ENCODE peak calls at places on chromosomes 7 and 10, in five cellular contexts. G is HFF-Myc, B is left ventricle myocardium inferior, Y is iPS DF 6.9, D is lower leg skin. P is an unnamed sample.

GRCh38 chr10:12823361-12823760 is 178.2 kb downstream of the CCDC3 start:
- DNase-seq in G (no peak), B (no peak), Y (no peak), D (no peak), P (no peak)

GRCh38 chr10:44913312-44914079 is 2.4 kb downstream of the TMEM72 start:
- DNase-seq in G (no peak), B (no peak), Y (no peak), D (no peak), P (no peak)

GRCh38 chr10:126104767-126105166 is 208.4 kb downstream of the FANK1 start:
- DNase-seq in G (no peak), B (peak), Y (no peak), D (no peak), P (no peak)

GRCh38 chr10:29028486-29028885 is 260.4 kb upstream of the LYZL1 start:
- DNase-seq in G (no peak), B (no peak), Y (no peak), D (no peak), P (no peak)

GRCh38 chr7:42972703-42973500 is 40.7 kb downstream of the MRPL32 start:
- DNase-seq in G (peak), B (no peak), Y (no peak), D (no peak), P (peak)

GRCh38 chr10:117175901-117176534 is 21.3 kb upstream of the KCNK18 start:
- DNase-seq in G (peak), B (peak), Y (no peak), D (peak), P (peak)

GRCh38 chr10:131961777-131962450 is 19.8 kb downstream of the BNIP3 start:
- DNase-seq in G (no peak), B (no peak), Y (no peak), D (no peak), P (no peak)

GRCh38 chr10:79146611-79147130 is 77.9 kb downstream of the ZMIZ1 start:
- DNase-seq in G (no peak), B (peak), Y (no peak), D (peak), P (no peak)

GRCh38 chr7:30463400-30464145 is 15.0 kb downstream of the NOD1 start:
- DNase-seq in G (no peak), B (no peak), Y (no peak), D (no peak), P (no peak)

GRCh38 chr7:120989571-120990220 is 1.2 kb downstream of the CPED1 start:
- DNase-seq in G (no peak), B (peak), Y (no peak), D (peak), P (no peak)

GRCh38 chr7:154231732-154232131 is 179.5 kb downstream of the DPP6 start:
- DNase-seq in G (no peak), B (no peak), Y (peak), D (no peak), P (no peak)

GRCh38 chr7:81846398-81846797 is 76.6 kb upstream of the HGF start:
- DNase-seq in G (no peak), B (no peak), Y (no peak), D (no peak), P (peak)

GRCh38 chr7:151940048-151940845 is 16.0 kb upstream of the GALNTL5 start:
- DNase-seq in G (peak), B (peak), Y (no peak), D (no peak), P (peak)

GRCh38 chr7:36732806-36733205 is 8.5 kb upstream of the AOAH start:
- DNase-seq in G (no peak), B (no peak), Y (no peak), D (no peak), P (no peak)

GRCh38 chr10:132912225-132912684 is 30.1 kb downstream of the CFAP46 start:
- DNase-seq in G (no peak), B (no peak), Y (no peak), D (no peak), P (no peak)

DNA sequence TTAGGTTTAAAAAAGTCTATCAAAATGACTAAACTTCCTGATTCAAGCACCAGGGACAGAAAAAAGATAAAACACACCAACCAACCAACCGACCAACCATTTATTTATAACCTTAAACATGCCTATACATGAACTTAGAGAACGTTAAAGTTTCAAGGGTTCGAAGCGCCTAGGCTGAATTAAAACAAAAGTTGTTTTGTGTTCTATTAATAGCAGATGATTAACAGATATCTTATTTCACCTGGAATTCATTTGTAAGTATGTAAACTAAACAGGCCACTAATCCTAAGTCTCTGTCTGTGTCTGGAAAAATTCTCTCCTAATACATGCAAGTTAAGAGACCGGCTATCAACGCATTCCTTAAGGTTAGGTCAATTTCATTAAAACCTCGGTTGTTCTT is 1.4 kb downstream of the BAIAP2L1 start:
- DNase-seq in G (no peak), B (no peak), Y (no peak), D (no peak), P (peak)
- H3K4me3 ChIP-seq in G (peak), B (peak), Y (peak), D (no peak), P (peak)

GRCh38 chr7:129779602-129780256 is 168.2 kb downstream of the NRF1 start:
- DNase-seq in G (no peak), B (no peak), Y (no peak), D (peak), P (no peak)

GRCh38 chr7:129781856-129782256 is 170.3 kb downstream of the NRF1 start:
- DNase-seq in G (no peak), B (no peak), Y (no peak), D (no peak), P (no peak)

GRCh38 chr7:129781128-129781855 is 169.8 kb downstream of the NRF1 start:
- DNase-seq in G (no peak), B (no peak), Y (no peak), D (no peak), P (no peak)

GRCh38 chr7:129778770-129779601 is 167.5 kb downstream of the NRF1 start:
- DNase-seq in G (no peak), B (no peak), Y (no peak), D (no peak), P (no peak)

GRCh38 chr7:129780257-129781127 is 169.0 kb downstream of the NRF1 start:
- DNase-seq in G (no peak), B (no peak), Y (no peak), D (peak), P (no peak)
- H3K4me3 ChIP-seq in G (peak), B (peak), Y (peak), D (peak), P (peak)

GRCh38 chr10:84117683-84118394 is 21.5 kb upstream of the GHITM start:
- DNase-seq in G (no peak), B (no peak), Y (no peak), D (no peak), P (no peak)
- H3K4me3 ChIP-seq in G (no peak), B (no peak), Y (no peak), D (no peak), P (no peak)

DNA sequence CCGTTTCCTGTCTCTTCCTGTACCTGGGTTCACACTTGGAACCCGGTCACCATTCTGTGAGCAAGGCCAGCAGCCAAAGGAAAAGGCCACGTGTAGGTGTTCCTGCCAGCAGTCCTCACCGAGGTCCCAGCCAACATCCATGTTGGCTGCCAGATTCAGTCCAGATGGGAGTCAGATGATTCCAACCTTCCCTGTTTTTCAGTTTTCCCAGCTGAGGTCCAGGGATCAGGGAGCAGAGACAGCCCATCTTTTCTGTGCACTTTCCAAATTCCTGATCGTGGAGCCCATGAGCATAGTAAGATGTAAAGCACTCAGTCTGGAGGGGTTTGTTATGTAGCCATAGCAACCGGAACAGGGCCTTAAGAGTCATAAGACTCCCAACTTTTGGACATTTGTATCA is 3.9 kb upstream of the PVRIG start:
- DNase-seq in G (peak), B (peak), Y (no peak), D (no peak), P (peak)
- H3K4me3 ChIP-seq in G (no peak), B (no peak), Y (no peak), D (no peak), P (no peak)

DNA sequence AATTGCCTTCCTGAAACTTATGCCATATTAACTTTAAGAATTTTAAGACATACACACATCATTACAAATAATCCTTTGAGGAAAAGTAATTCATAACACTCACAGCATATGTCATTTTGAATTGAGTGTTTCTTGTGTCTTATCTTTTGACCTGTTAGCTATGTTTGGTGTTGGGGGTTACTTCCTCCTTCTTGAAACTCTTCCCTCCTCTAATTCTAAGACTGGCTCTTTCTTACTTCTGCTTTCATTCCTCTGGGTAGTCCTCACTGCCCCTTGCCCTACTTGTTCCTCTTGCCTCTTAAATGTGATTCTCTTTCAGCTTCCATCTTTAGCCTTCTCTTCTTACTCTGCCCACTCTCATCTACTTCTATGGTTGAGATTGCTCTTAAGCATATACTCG is 28.3 kb upstream of the PIP4K2A start:
- DNase-seq in G (no peak), B (no peak), Y (no peak), D (no peak), P (no peak)
- H3K4me3 ChIP-seq in G (no peak), B (no peak), Y (no peak), D (no peak), P (no peak)

GRCh38 chr10:51643734-51644133 is 55.7 kb downstream of the CSTF2T start:
- DNase-seq in G (no peak), B (no peak), Y (no peak), D (no peak), P (no peak)
- H3K4me3 ChIP-seq in G (no peak), B (no peak), Y (no peak), D (no peak), P (no peak)

DNA sequence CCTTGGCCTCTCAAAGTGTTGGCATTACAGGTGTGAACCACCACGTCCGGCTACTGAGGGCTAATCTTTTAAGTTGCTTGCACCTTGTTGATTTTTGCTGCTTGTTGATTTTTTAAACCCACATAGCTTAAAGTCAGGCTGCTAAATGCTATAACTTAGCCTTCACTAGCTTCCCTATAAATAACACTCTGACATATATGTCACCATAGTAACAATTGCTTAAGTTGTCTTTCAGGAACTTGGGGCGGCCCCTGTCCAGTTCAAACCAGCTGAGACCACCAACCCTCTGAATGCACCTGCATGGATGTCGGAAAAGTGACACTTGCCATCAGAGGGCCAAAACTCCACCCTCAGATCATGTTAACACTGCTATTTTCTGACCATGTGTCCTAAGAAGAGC is 47.4 kb downstream of the ST8SIA6 start:
- DNase-seq in G (no peak), B (no peak), Y (no peak), D (no peak), P (no peak)
- H3K4me3 ChIP-seq in G (no peak), B (no peak), Y (no peak), D (no peak), P (no peak)

GRCh38 chr10:102782698-102783540 is 39.2 kb downstream of the WBP1L start:
- DNase-seq in G (no peak), B (peak), Y (no peak), D (peak), P (peak)
- H3K4me3 ChIP-seq in G (no peak), B (peak), Y (no peak), D (no peak), P (no peak)

P was measured in astrocyte.